ENCODE peak calls at places on chromosomes 3 and 15, in six cellular contexts. T is CD8-positive, alpha-beta T cell; C is esophagus squamous epithelium; P is left ventricle myocardium inferior; O is cardiac muscle cell; A is PC-3. X is an unnamed sample.

GRCh38 chr15:67413770-67414429 is 107.0 kb upstream of the C15orf61 start:
- DNase-seq in T (no peak), C (no peak), P (no peak), O (peak; percentile 72), A (peak; percentile 64), X (no peak)

GRCh38 chr3:50194903-50195500 is 3.6 kb downstream of the GNAT1 start:
- DNase-seq in T (peak; percentile 36), C (no peak), P (no peak), O (no peak), A (peak; percentile 21), X (no peak)

GRCh38 chr3:45105855-45106655 is 40.1 kb downstream of the CDCP1 start:
- DNase-seq in T (peak; percentile 68), C (no peak), P (no peak), O (peak; percentile 79), A (peak; percentile 92), X (no peak)

GRCh38 chr15:63212050-63212973 is 22.9 kb downstream of the RAB8B start:
- DNase-seq in T (no peak), C (no peak), P (no peak), O (peak; percentile 74), A (peak; percentile 80), X (no peak)

GRCh38 chr3:29258161-29258560 is 22.7 kb upstream of the RBMS3 start:
- DNase-seq in T (no peak), C (no peak), P (no peak), O (no peak), A (no peak), X (no peak)

GRCh38 chr3:150412599-150413069 is 4.5 kb downstream of the TSC22D2 start:
- DNase-seq in T (no peak), C (no peak), P (no peak), O (peak; percentile 81), A (peak; percentile 72), X (no peak)

GRCh38 chr15:67133026-67133425 is 67.6 kb downstream of the SMAD3 start:
- DNase-seq in T (no peak), C (no peak), P (no peak), O (no peak), A (no peak), X (no peak)

GRCh38 chr3:136247436-136247835 is 2.7 kb upstream of the PCCB start:
- DNase-seq in T (no peak), C (no peak), P (no peak), O (no peak), A (no peak), X (no peak)

GRCh38 chr3:52439426-52440248 is 5.3 kb downstream of the SEMA3G start:
- DNase-seq in T (no peak), C (no peak), P (no peak), O (no peak), A (no peak), X (no peak)

GRCh38 chr3:44321335-44321734 is 17.2 kb upstream of the TCAIM start:
- DNase-seq in T (no peak), C (no peak), P (no peak), O (no peak), A (peak; percentile 47), X (no peak)

GRCh38 chr3:14235896-14236295 is 57.3 kb downstream of the LSM3 start:
- DNase-seq in T (no peak), C (no peak), P (peak; percentile 83), O (no peak), A (no peak), X (peak; percentile 59)

GRCh38 chr3:185460719-185461350 is 38.0 kb downstream of the TMEM41A start:
- DNase-seq in T (no peak), C (no peak), P (no peak), O (peak; percentile 47), A (peak; percentile 75), X (no peak)

GRCh38 chr3:188264231-188265213 is 110.6 kb downstream of the LPP start:
- DNase-seq in T (no peak), C (no peak), P (peak; percentile 42), O (peak; percentile 44), A (peak; percentile 65), X (peak; percentile 45)
- H3K4me1 ChIP-seq in T (no peaks in the 10 kb centered on the region), C (peaks cover 18% of the 10 kb centered on the region), P (peaks cover 97% of the 10 kb centered on the region), O (peaks cover 50% of the 10 kb centered on the region), A (peaks cover 84% of the 10 kb centered on the region), X (peaks cover 75% of the 10 kb centered on the region)

GRCh38 chr3:120741320-120741719 is 996 bp downstream of the RABL3 start:
- DNase-seq in T (no peak), C (no peak), P (no peak), O (no peak), A (peak; percentile 15), X (no peak)
- H3K4me3 ChIP-seq in T (peak overlapping the region; percentile 90), C (peak overlapping the region; percentile 89), P (peak overlapping the region; percentile 85), O (peak overlapping the region; percentile 94), A (peak overlapping the region; percentile 93), X (peak overlapping the region; percentile 80)

DNA sequence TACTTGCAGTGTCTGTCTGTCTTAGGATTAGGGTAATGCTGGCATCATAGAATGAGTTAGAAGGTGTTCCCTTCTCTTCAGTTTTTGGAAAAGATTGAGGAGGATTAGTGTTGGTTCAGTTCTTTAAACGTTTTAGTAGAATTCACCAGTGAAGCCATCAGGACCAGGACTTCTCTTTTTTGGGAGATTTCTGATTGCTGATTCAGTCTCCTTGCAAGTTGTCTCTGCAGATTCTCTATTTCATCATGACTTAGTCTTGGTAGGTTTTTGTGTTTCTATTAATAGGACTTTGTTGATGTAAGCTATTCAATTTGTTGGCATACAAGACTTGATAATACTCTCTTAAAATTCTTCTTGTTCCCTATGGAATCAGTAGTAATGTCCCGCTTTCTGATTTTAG is 48.9 kb downstream of the STT3B start:
- DNase-seq in T (no peak), C (no peak), P (no peak), O (no peak), A (no peak), X (no peak)
- H3K4me1 ChIP-seq in T (peaks cover 14% of the 10 kb centered on the region), C (no peaks in the 10 kb centered on the region), P (peaks cover 66% of the 10 kb centered on the region), O (peaks cover 36% of the 10 kb centered on the region), A (no peaks in the 10 kb centered on the region), X (peaks cover 29% of the 10 kb centered on the region)

DNA sequence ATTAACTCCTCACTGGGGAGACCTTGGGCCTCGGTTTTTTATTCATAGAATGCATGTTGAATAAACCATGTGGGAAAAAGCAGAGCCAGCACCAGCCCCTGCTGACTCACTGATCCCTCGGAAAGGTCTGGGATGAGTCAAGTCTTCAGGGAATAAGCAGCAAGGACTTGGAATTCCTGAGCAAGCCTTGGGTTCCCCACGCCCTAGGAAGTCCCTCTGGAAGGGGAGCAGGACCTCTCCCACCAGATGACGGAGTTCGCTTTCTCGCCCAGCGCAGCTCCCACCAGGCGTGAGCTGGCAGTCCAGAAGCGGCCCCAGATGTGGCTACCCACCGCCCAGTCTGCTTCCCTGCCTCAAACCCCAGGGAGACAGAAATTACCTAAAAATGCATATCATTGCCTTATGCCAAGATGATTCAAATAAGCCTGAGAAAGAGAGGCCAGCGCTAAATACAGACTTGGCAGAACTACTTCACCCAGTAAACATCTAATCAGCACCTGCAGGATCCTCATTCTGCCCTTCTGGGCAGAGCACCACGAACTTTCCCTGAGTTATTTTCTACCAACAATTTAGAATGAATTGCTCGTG is 45.5 kb downstream of the BTD start:
- DNase-seq in T (no peak), C (no peak), P (peak; percentile 33), O (peak; percentile 95), A (peak; percentile 97), X (peak; percentile 67)
- H3K4me3 ChIP-seq in T (peak overlapping the region; percentile 7), C (no peak overlapping the region), P (peak overlapping the region; percentile 8), O (no peak overlapping the region), A (peak overlapping the region; percentile 51), X (peak overlapping the region; percentile 30)

DNA sequence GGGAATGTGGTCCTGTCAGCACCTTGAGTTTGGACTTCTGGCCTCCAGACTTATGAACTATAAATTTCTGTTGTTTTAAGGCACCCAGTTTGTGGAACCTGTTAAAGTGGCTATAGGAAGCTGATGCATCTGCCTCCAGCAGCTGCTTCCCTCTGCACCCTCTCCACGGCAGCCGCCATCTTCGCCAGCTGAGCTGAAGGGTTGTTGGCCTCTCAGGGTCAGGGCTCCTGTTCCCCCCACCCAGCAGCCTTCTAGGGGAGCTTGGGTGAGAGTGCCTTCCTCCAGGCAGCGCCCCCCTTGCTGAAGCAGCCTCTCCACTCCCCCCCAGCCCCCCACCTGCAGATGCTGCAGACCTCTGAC is 61.3 kb upstream of the TLE3 start:
- DNase-seq in T (no peak), C (no peak), P (no peak), O (no peak), A (no peak), X (no peak)
- H3K4me1 ChIP-seq in T (no peaks in the 10 kb centered on the region), C (peaks cover 8% of the 10 kb centered on the region), P (peaks cover 59% of the 10 kb centered on the region), O (peaks cover 26% of the 10 kb centered on the region), A (no peaks in the 10 kb centered on the region), X (peaks cover 47% of the 10 kb centered on the region)

GRCh38 chr3:134363381-134363755 is 10.9 kb downstream of the AMOTL2 start:
- DNase-seq in T (no peak), C (no peak), P (no peak), O (no peak), A (no peak), X (no peak)
- H3K4me3 ChIP-seq in T (peak overlapping the region; percentile 48), C (peak overlapping the region; percentile 37), P (peak overlapping the region; percentile 58), O (no peak overlapping the region), A (no peak overlapping the region), X (peak overlapping the region; percentile 56)

GRCh38 chr15:59524331-59524731 is 86.3 kb downstream of the FAM81A start:
- DNase-seq in T (no peak), C (no peak), P (no peak), O (no peak), A (no peak), X (no peak)
- H3K4me1 ChIP-seq in T (peaks cover 34% of the 10 kb centered on the region), C (no peaks in the 10 kb centered on the region), P (no peaks in the 10 kb centered on the region), O (no peaks in the 10 kb centered on the region), A (no peaks in the 10 kb centered on the region), X (no peaks in the 10 kb centered on the region)

GRCh38 chr3:132596326-132596725 is 744 bp upstream of the ACKR4 start:
- DNase-seq in T (no peak), C (no peak), P (no peak), O (no peak), A (no peak), X (no peak)

GRCh38 chr3:132595036-132595435 is 2.0 kb upstream of the ACKR4 start:
- DNase-seq in T (no peak), C (no peak), P (no peak), O (peak; percentile 58), A (peak; percentile 1), X (no peak)

GRCh38 chr3:132596816-132597433 is at the start of gene ACKR4:
- DNase-seq in T (no peak), C (no peak), P (no peak), O (peak; percentile 8), A (no peak), X (no peak)

GRCh38 chr3:132597660-132598059 is 590 bp downstream of the ACKR4 start:
- DNase-seq in T (no peak), C (no peak), P (no peak), O (no peak), A (no peak), X (no peak)

DNA sequence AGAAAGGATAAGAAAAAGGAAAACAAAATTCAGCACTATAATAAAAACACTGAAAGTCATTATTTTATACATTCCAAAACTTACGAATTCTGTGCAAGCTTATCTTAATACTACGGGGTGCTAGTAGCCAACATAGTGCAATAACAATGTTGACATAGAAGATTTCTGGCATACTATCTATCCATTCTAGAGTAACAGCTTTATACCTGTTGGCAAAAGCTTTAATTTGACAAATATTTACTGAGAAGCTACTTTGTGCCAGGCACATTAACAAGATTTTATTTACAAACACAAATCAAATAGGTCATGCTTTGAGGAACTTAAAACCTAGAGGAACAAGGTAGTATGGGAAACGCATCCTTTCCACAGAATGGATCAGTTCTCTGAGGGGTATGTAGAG is 1.1 kb downstream of the ACKR4 start:
- DNase-seq in T (no peak), C (no peak), P (no peak), O (no peak), A (no peak), X (no peak)
- H3K4me3 ChIP-seq in T (no peak overlapping the region), C (no peak overlapping the region), P (peak overlapping the region; percentile 51), O (no peak overlapping the region), A (no peak overlapping the region), X (no peak overlapping the region)

X was measured in psoas muscle.